ENCODE peak calls at places on chromosomes 13 and 19, in six cellular contexts. G is PC-3, E is colonic mucosa, Z is IMR-90, J is uterus, I is A673. U is an unnamed sample.

GRCh38 chr19:14248578-14249011 is 42.6 kb upstream of the ADGRL1 start:
- DNase-seq in E (peak; percentile 47), G (peak; percentile 43), J (peak; percentile 85), Z (no peak), I (peak; percentile 92), U (peak; percentile 35)

GRCh38 chr13:62209539-62209938 is 793.9 kb upstream of the PCDH20 start:
- DNase-seq in E (no peak), G (no peak), I (no peak), J (no peak), Z (no peak), U (peak; percentile 8)

GRCh38 chr19:29715695-29716581 is 877 bp upstream of the C19orf12 start:
- DNase-seq in Z (no peak), I (no peak), G (peak; percentile 31), E (peak; percentile 59), J (no peak), U (peak; percentile 42)

GRCh38 chr13:106533101-106533939 is 2.1 kb downstream of the EFNB2 start:
- DNase-seq in J (peak; percentile 76), Z (peak; percentile 78), E (peak; percentile 87), I (peak; percentile 13), G (peak; percentile 78), U (peak; percentile 89)

GRCh38 chr19:47699360-47699917 is 13.8 kb upstream of the EHD2 start:
- DNase-seq in E (peak; percentile 43), J (no peak), Z (peak; percentile 34), I (peak; percentile 42), G (peak; percentile 43), U (peak; percentile 52)

GRCh38 chr13:34152409-34152808 is 334.5 kb downstream of the RFC3 start:
- DNase-seq in J (no peak), I (no peak), E (peak; percentile 31), G (no peak), Z (no peak), U (no peak)

GRCh38 chr19:55305491-55305890 is 19.6 kb downstream of the TMEM150B start:
- DNase-seq in Z (no peak), J (peak; percentile 46), I (peak; percentile 64), G (peak; percentile 56), E (peak; percentile 40), U (no peak)

GRCh38 chr13:113258655-113259054 is 38.4 kb upstream of the LAMP1 start:
- DNase-seq in E (no peak), J (no peak), Z (no peak), I (no peak), G (no peak), U (no peak)

GRCh38 chr19:5913739-5914357 is at the start of gene CAPS:
- DNase-seq in Z (peak; percentile 23), J (no peak), E (peak; percentile 76), G (peak; percentile 97), I (no peak), U (peak; percentile 78)

GRCh38 chr13:47168086-47168485 is 271.2 kb upstream of the HTR2A start:
- DNase-seq in J (no peak), G (peak; percentile 78), Z (peak; percentile 92), E (no peak), I (no peak), U (no peak)

GRCh38 chr13:108115739-108116138 is 99.6 kb downstream of the LIG4 start:
- DNase-seq in G (no peak), I (no peak), Z (no peak), E (no peak), J (no peak), U (no peak)

GRCh38 chr13:108121406-108121805 is 93.9 kb downstream of the LIG4 start:
- DNase-seq in Z (no peak), I (peak; percentile 18), E (no peak), J (no peak), G (no peak), U (no peak)

GRCh38 chr13:108120332-108120731 is 95.0 kb downstream of the LIG4 start:
- DNase-seq in E (no peak), J (no peak), I (peak; percentile 84), Z (no peak), G (no peak), U (no peak)
- H3K27ac ChIP-seq in E (no peak overlapping the region), J (no peak overlapping the region), I (no peak overlapping the region), Z (no peak overlapping the region), G (no peak overlapping the region), U (no peak overlapping the region)

GRCh38 chr13:43543331-43543730 is 243.4 kb downstream of the ENOX1 start:
- DNase-seq in Z (peak; percentile 52), E (no peak), J (no peak), I (no peak), G (peak; percentile 42), U (no peak)
- H3K4me3 ChIP-seq in Z (no peak overlapping the region), E (no peak overlapping the region), J (no peak overlapping the region), I (no peak overlapping the region), G (no peak overlapping the region), U (no peak overlapping the region)

GRCh38 chr13:109989686-109990085 is 203.3 kb upstream of the IRS2 start:
- DNase-seq in G (no peak), I (no peak), E (no peak), Z (peak; percentile 72), J (no peak), U (no peak)
- H3K27ac ChIP-seq in G (no peak overlapping the region), I (no peak overlapping the region), E (no peak overlapping the region), Z (no peak overlapping the region), J (no peak overlapping the region), U (no peak overlapping the region)

GRCh38 chr19:1040476-1041271 is 767 bp downstream of the ABCA7 start:
- DNase-seq in Z (peak; percentile 93), G (peak; percentile 91), I (peak; percentile 99), E (peak; percentile 95), J (peak; percentile 74), U (peak; percentile 94)

GRCh38 chr19:1041272-1041834 is 1.4 kb downstream of the ABCA7 start:
- DNase-seq in E (no peak), I (no peak), J (no peak), G (no peak), Z (no peak), U (no peak)

GRCh38 chr19:1041835-1042685 is 2.2 kb downstream of the ABCA7 start:
- DNase-seq in Z (no peak), I (peak; percentile 85), J (no peak), G (peak; percentile 70), E (peak; percentile 82), U (peak; percentile 94)

GRCh38 chr19:1045247-1045603 is 5.3 kb downstream of the ABCA7 start:
- DNase-seq in J (no peak), I (peak; percentile 85), E (peak; percentile 57), G (peak; percentile 66), Z (no peak), U (peak; percentile 73)

DNA sequence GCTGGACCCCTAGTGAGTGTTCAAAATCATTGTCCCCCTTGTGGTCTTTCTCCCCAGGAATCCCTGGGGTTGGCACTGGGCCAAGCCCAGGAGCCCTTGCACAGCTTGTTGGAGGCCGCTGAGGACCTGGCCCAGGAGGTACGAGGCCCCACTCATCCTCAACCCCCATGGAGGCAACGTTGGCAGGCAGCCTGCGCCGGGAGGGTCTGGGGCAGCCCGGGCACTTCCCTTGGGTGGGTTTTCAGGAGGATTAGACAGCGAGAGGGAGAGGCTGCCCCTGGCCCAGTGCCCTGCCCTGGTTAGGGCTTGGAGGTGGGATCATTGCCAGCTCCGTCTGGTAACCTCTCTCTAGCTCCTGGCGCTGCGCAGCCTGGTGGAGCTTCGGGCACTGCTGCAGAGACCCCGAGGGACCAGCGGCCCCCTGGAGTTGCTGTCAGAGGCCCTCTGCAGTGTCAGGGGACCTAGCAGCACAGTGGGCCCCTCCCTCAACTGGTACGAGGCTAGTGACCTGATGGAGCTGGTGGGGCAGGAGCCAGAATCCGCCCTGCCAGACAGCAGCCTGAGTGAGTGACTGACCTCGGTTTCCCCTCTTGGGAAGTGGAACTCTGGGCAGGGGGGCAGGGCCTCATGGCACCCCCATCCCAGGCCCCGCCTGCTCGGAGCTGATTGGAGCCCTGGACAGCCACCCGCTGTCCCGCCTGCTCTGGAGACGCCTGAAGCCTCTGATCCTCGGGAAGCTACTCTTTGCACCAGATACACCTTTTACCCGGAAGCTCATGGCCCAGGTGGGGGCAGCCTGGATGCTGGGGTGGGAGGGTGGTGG is 3.0 kb downstream of the ABCA7 start:
- DNase-seq in Z (no peak), I (peak; percentile 57), J (no peak), G (no peak), E (peak; percentile 33), U (peak; percentile 76)
- H3K4me3 ChIP-seq in Z (no peak overlapping the region), I (peak overlapping the region; percentile 54), J (no peak overlapping the region), G (peak overlapping the region; percentile 77), E (no peak overlapping the region), U (no peak overlapping the region)

GRCh38 chr13:20686167-20686566 is 17.3 kb upstream of the IL17D start:
- DNase-seq in E (no peak), J (no peak), I (no peak), G (peak; percentile 27), Z (no peak), U (no peak)
- H3K27ac ChIP-seq in E (no peak overlapping the region), J (no peak overlapping the region), I (no peak overlapping the region), G (peak overlapping the region; percentile 9), Z (no peak overlapping the region), U (no peak overlapping the region)

GRCh38 chr13:37486171-37486661 is 112.4 kb downstream of the POSTN start:
- DNase-seq in Z (no peak), J (no peak), G (no peak), I (no peak), E (no peak), U (no peak)
- H3K4me3 ChIP-seq in Z (no peak overlapping the region), J (no peak overlapping the region), G (no peak overlapping the region), I (no peak overlapping the region), E (no peak overlapping the region), U (no peak overlapping the region)

U was measured in transverse colon.